ENCODE peak calls at places on chromosomes 6 and 20, in five cellular contexts. B is suprapubic skin, H is breast epithelium, L is transverse colon, K is IMR-90. W is an unnamed sample.

GRCh38 chr6:127118505-127119360 is at the start of gene RSPO3:
- DNase-seq in B (no peak), H (no peak), L (peak; percentile 11), K (peak; percentile 18), W (no peak)

GRCh38 chr6:36269834-36270705 is at the start of gene PNPLA1:
- DNase-seq in B (no peak), H (no peak), L (no peak), K (no peak), W (no peak)

GRCh38 chr6:163925839-163926238 is 511.3 kb downstream of the QKI start:
- DNase-seq in B (no peak), H (no peak), L (no peak), K (no peak), W (no peak)

GRCh38 chr20:41003143-41003932 is 25.3 kb upstream of the TOP1 start:
- DNase-seq in B (peak; percentile 90), H (peak; percentile 60), L (peak; percentile 77), K (peak; percentile 99), W (no peak)

GRCh38 chr20:63697357-63697867 is 960 bp downstream of the TNFRSF6B start:
- DNase-seq in B (no peak), H (no peak), L (peak; percentile 8), K (no peak), W (no peak)

GRCh38 chr6:148776321-148776966 is 29.6 kb downstream of the UST start:
- DNase-seq in B (no peak), H (no peak), L (no peak), K (peak; percentile 82), W (no peak)

GRCh38 chr20:20216941-20217340 is 151.0 kb upstream of the INSM1 start:
- DNase-seq in B (no peak), H (no peak), L (no peak), K (no peak), W (no peak)

GRCh38 chr20:53739799-53740785 is 146.5 kb upstream of the ZNF217 start:
- DNase-seq in B (no peak), H (no peak), L (no peak), K (peak; percentile 44), W (peak; percentile 29)

GRCh38 chr6:113856571-113857564 is at the start of gene MARCKS:
- DNase-seq in B (peak; percentile 87), H (peak; percentile 77), L (peak; percentile 88), K (peak; percentile 92), W (peak; percentile 80)

GRCh38 chr6:45838486-45838885 is 177.2 kb downstream of the CLIC5 start:
- DNase-seq in B (no peak), H (no peak), L (no peak), K (no peak), W (no peak)

GRCh38 chr6:170135821-170136471 is 154.9 kb downstream of the DLL1 start:
- DNase-seq in B (peak; percentile 77), H (peak; percentile 47), L (no peak), K (no peak), W (no peak)

GRCh38 chr20:18428490-18429173 is 38.2 kb downstream of the DZANK1 start:
- DNase-seq in B (no peak), H (no peak), L (peak; percentile 76), K (peak; percentile 16), W (no peak)

GRCh38 chr20:40868568-40869223 is 159.9 kb upstream of the TOP1 start:
- DNase-seq in B (no peak), H (no peak), L (no peak), K (peak; percentile 85), W (no peak)

GRCh38 chr6:105921781-105922180 is 164.4 kb upstream of the PRDM1 start:
- DNase-seq in B (no peak), H (no peak), L (no peak), K (peak; percentile 5), W (no peak)

GRCh38 chr6:112956696-112957525 is 609.8 kb downstream of the RFPL4B start:
- DNase-seq in B (no peak), H (no peak), L (no peak), K (peak; percentile 95), W (no peak)

GRCh38 chr6:132115714-132116366 is 164.7 kb upstream of the CCN2 start:
- DNase-seq in B (no peak), H (no peak), L (no peak), K (peak; percentile 33), W (no peak)

GRCh38 chr6:43943099-43943766 is 173.2 kb downstream of the VEGFA start:
- DNase-seq in B (peak; percentile 68), H (no peak), L (no peak), K (no peak), W (no peak)

GRCh38 chr6:119347466-119348307 is 1.9 kb downstream of the MAN1A1 start:
- DNase-seq in B (no peak), H (no peak), L (peak; percentile 69), K (peak; percentile 23), W (peak; percentile 72)

GRCh38 chr6:157258878-157259277 is 64.4 kb downstream of the TMEM242 start:
- DNase-seq in B (no peak), H (no peak), L (no peak), K (no peak), W (no peak)

GRCh38 chr6:38161754-38162492 is 342.4 kb downstream of the ZFAND3 start:
- DNase-seq in B (no peak), H (no peak), L (no peak), K (no peak), W (no peak)

GRCh38 chr6:132082421-132082820 is 131.2 kb upstream of the CCN2 start:
- DNase-seq in B (no peak), H (no peak), L (no peak), K (peak; percentile 34), W (no peak)

GRCh38 chr6:167094820-167095637 is 27.9 kb upstream of the CCR6 start:
- DNase-seq in B (no peak), H (no peak), L (no peak), K (no peak), W (no peak)

GRCh38 chr6:125753218-125753936 is 3.9 kb downstream of the HEY2 start:
- DNase-seq in B (no peak), H (no peak), L (no peak), K (peak; percentile 16), W (peak; percentile 55)

GRCh38 chr6:2203264-2203663 is 42.1 kb downstream of the GMDS start:
- DNase-seq in B (no peak), H (no peak), L (no peak), K (no peak), W (no peak)

GRCh38 chr20:31943052-31943471 is 8.8 kb downstream of the PDRG1 start:
- DNase-seq in B (no peak), H (peak; percentile 72), L (no peak), K (no peak), W (no peak)

GRCh38 chr6:31356216-31356945 is 598 bp downstream of the HLA-B start:
- DNase-seq in B (no peak), H (no peak), L (peak; percentile 64), K (peak; percentile 18), W (no peak)

GRCh38 chr6:31356946-31357466 is at the start of gene HLA-B:
- DNase-seq in B (peak; percentile 95), H (peak; percentile 82), L (peak; percentile 89), K (peak; percentile 87), W (peak; percentile 71)

GRCh38 chr6:31355540-31355988 is 1.4 kb downstream of the HLA-B start:
- DNase-seq in B (no peak), H (no peak), L (no peak), K (no peak), W (no peak)

GRCh38 chr6:31359556-31359955 is 2.6 kb upstream of the HLA-B start:
- DNase-seq in B (no peak), H (no peak), L (no peak), K (no peak), W (no peak)

DNA sequence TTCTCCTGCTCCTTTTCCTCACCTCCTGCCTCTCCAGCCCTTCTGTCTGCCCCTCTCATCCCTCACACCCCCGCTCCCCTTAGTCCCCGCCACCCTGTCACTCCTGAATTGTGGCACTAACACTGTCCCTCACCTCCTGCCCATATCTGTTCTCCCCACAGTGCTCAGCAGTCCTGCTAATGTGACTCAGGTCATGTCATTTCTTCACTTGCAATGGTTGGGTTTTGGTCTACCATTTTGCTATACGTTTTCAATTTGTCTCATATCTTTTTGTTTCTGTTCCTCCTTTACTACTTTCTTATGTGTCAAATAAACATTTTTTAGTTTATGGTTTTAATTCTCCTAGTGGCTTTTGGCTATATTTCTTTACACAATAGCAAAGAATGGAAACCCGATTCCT is 1.3 kb upstream of the HLA-B start:
- DNase-seq in B (no peak), H (no peak), L (no peak), K (no peak), W (no peak)
- TF ChIP-seq POLR2A in B (no peak), H (no peak), L (no peak), K (no peak), W (no peak)

GRCh38 chr6:24325978-24326377 is 31.9 kb downstream of the DCDC2 start:
- DNase-seq in B (no peak), H (no peak), L (no peak), K (no peak), W (no peak)
- TF ChIP-seq POLR2A in B (no peak), H (no peak), L (no peak), K (no peak), W (no peak)

DNA sequence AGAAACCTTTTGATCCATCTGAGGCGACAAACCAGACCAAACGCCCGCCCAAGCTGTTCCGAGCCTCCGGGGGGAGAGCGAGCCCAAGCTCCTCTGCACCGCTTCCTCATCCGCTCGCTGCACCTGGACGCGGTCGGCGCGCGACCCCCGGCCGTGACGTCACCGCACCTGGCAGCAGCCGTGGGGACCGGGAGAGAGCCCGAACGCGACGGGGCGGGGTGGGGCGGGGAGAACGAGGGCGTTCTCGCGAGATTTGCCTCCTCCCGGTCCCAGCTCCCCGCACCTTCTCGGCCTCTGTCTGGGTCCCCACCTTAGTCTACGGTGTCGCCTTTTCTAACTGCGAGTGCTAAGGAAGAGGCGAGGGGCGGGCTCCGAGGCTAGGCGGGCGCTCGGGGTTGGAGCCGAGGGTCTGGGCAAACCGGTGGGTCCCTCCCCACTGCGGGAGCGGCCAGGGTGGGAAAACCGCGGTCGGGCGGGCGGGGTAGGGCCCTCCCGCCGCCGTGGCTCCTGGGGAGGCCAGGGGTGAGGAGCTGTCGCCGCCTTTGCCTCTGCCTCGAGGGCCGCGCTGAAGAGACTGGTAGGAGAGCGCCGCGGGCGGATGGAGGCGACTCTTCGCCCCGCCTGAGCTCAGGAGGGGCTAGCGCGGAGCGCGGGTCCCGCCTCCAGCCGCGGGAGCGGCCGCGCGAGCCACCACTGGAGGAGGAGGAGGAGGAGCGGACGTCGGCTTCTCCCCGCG is at the start of gene CD2AP:
- DNase-seq in B (peak; percentile 88), H (peak; percentile 89), L (peak; percentile 93), K (peak; percentile 74), W (peak; percentile 91)
- TF ChIP-seq POLR2A in B (peak; percentile 19), H (peak; percentile 13), L (peak; percentile 89), K (peak; percentile 77), W (peak; percentile 66)

DNA sequence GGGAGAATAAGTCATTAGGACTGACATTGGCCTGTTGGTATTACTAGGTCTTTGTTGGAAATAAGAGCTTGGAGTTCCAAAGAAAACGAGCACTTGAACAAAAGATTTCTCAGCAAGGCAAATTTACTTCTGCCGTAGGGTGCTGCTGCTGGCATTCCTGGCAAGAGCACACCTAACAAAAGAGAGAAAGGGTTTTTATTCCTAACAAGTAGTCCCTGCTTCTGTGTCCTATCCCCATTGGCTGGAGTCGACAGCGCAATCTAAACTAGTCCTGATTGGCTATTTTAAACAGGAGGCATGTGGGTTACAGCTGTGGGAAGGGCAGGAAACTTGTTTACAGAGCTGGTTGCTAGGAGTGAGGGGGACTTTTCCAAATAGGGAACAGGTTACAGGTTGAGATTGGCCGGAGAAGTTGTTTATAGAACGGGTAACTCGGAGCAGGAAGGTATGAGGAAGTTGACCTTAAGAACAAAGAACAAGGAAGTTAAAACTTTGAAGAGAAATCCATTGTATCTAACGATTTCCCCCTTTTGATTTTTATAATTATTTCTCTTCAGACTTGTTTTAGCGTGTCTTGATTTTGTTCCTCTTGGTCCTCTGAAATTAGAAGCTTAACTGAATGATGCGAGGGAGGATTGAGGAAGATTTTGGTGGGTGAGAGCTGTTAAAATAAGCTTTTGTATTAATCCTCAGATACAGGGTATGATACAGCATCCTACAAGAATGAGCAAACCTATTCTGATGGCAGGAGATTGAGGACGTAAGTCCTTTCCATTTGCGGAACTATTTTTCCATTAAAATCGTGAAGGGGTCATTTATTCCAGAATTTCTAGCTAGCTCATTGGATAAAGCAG is 3.4 kb upstream of the ZNFX1 start:
- DNase-seq in B (no peak), H (no peak), L (no peak), K (no peak), W (peak; percentile 48)
- TF ChIP-seq POLR2A in B (no peak), H (no peak), L (no peak), K (no peak), W (no peak)